ENCODE peak calls at places on chromosomes 2 and 18, in four cellular contexts. P is fibroblast of lung; T is amniotic stem cell; Q is activated effector memory CD4-positive, alpha-beta T cell treated with anti-CD3 and anti-CD28 coated beads, Interleukin-2, amount 50 U/mL, for 16 hours. J is an unnamed sample.
A peak's percentile ranks its signal among the peaks of the same experiment; 100 is the strongest.

GRCh38 chr2:123073956-123074355 is 951.1 kb upstream of the CNTNAP5 start:
- DNase-seq in P (peak; percentile 5), T (no peak), Q (no peak), J (no peak)

GRCh38 chr2:216710531-216711282 is 15.4 kb upstream of the IGFBP5 start:
- DNase-seq in T (no peak), P (peak; percentile 88), Q (no peak), J (peak; percentile 45)

GRCh38 chr2:41922177-41922576 is 125.6 kb upstream of the PKDCC start:
- DNase-seq in P (peak; percentile 17), T (no peak), Q (no peak), J (no peak)

GRCh38 chr2:33014268-33014667 is 67.5 kb downstream of the LTBP1 start:
- DNase-seq in Q (no peak), T (no peak), P (peak; percentile 20), J (no peak)

GRCh38 chr18:75365230-75365629 is 62.3 kb downstream of the SMIM21 start:
- DNase-seq in Q (no peak), T (no peak), P (no peak), J (no peak)

GRCh38 chr18:10131036-10131774 is 217.4 kb downstream of the VAPA start:
- DNase-seq in Q (no peak), P (no peak), T (no peak), J (no peak)

GRCh38 chr2:144414324-144414845 is 105.5 kb downstream of the ZEB2 start:
- DNase-seq in T (peak; percentile 36), Q (no peak), P (peak; percentile 92), J (peak; percentile 32)

GRCh38 chr18:26703170-26703933 is 155.0 kb upstream of the KCTD1 start:
- DNase-seq in P (no peak), T (no peak), Q (no peak), J (no peak)

GRCh38 chr2:37746883-37747282 is 75.4 kb upstream of the CDC42EP3 start:
- DNase-seq in Q (no peak), T (no peak), P (no peak), J (no peak)

GRCh38 chr2:189481071-189481470 is 39.8 kb downstream of the WDR75 start:
- DNase-seq in Q (no peak), T (no peak), P (no peak), J (no peak)